ENCODE peak calls at places on chromosome 16, in six cellular contexts. Y, G, O, W, H and M are unnamed samples.

GRCh38 chr16:10090816-10091215 is 91.4 kb downstream of the GRIN2A start:
- DNase-seq in Y (no peak), G (no peak), O (no peak), W (no peak), H (no peak), M (no peak)

GRCh38 chr16:16974192-16974591 is 496.6 kb downstream of the XYLT1 start:
- DNase-seq in Y (no peak), G (no peak), O (no peak), W (no peak), H (no peak), M (no peak)

GRCh38 chr16:81746566-81746965 is 32.5 kb upstream of the PLCG2 start:
- DNase-seq in Y (no peak), G (no peak), O (no peak), W (no peak), H (no peak), M (no peak)

GRCh38 chr16:78799429-78799828 is 700.0 kb downstream of the WWOX start:
- DNase-seq in Y (no peak), G (no peak), O (no peak), W (no peak), H (no peak), M (no peak)

GRCh38 chr16:31052131-31052530 is 18.8 kb downstream of the STX4 start:
- DNase-seq in Y (no peak), G (peak; percentile 93), O (no peak), W (no peak), H (no peak), M (no peak)

GRCh38 chr16:57690782-57691471 is 3.7 kb upstream of the DRC7 start:
- DNase-seq in Y (no peak), G (no peak), O (no peak), W (no peak), H (no peak), M (no peak)

GRCh38 chr16:70749006-70749678 is 51.8 kb downstream of the VAC14 start:
- DNase-seq in Y (no peak), G (no peak), O (no peak), W (no peak), H (no peak), M (no peak)

GRCh38 chr16:56119138-56119537 is 72.2 kb upstream of the GNAO1 start:
- DNase-seq in Y (no peak), G (no peak), O (no peak), W (no peak), H (no peak), M (no peak)

GRCh38 chr16:89895482-89896250 is 22.3 kb downstream of the TCF25 start:
- DNase-seq in Y (no peak), G (no peak), O (no peak), W (no peak), H (no peak), M (no peak)

GRCh38 chr16:57689772-57690558 is 4.6 kb upstream of the DRC7 start:
- DNase-seq in Y (peak; percentile 4), G (no peak), O (no peak), W (peak; percentile 67), H (peak; percentile 13), M (no peak)

GRCh38 chr16:77295896-77296295 is 96.7 kb downstream of the SYCE1L start:
- DNase-seq in Y (no peak), G (no peak), O (no peak), W (no peak), H (no peak), M (no peak)

GRCh38 chr16:70453117-70453890 is 1.1 kb upstream of the FCSK start:
- DNase-seq in Y (no peak), G (no peak), O (no peak), W (no peak), H (no peak), M (no peak)

GRCh38 chr16:57608462-57609113 is 19.8 kb upstream of the ADGRG1 start:
- DNase-seq in Y (no peak), G (no peak), O (peak; percentile 54), W (no peak), H (no peak), M (no peak)

GRCh38 chr16:79612207-79612606 is 11.7 kb upstream of the MAF start:
- DNase-seq in Y (no peak), G (no peak), O (no peak), W (no peak), H (no peak), M (no peak)

GRCh38 chr16:67165121-67166034 is 833 bp downstream of the HSF4 start:
- DNase-seq in Y (no peak), G (no peak), O (no peak), W (no peak), H (no peak), M (peak; percentile 61)

GRCh38 chr16:88703486-88704309 is 2.5 kb downstream of the RNF166 start:
- DNase-seq in Y (no peak), G (no peak), O (peak; percentile 88), W (peak; percentile 76), H (no peak), M (peak; percentile 68)

GRCh38 chr16:11835891-11836652 is 15.3 kb downstream of the RSL1D1 start:
- DNase-seq in Y (peak; percentile 78), G (peak; percentile 68), O (peak; percentile 21), W (no peak), H (no peak), M (no peak)